ENCODE peak calls at places on chromosomes 11 and 22, in five cellular contexts. C, T, F, L and G are unnamed samples.

GRCh38 chr11:95778699-95779098 is 10.9 kb downstream of the FAM76B start:
- DNase-seq in F (no peak), L (no peak), T (no peak), C (no peak), G (no peak)

GRCh38 chr11:101113540-101113939 is 16.1 kb downstream of the PGR start:
- DNase-seq in C (no peak), F (no peak), L (no peak), T (no peak), G (no peak)

GRCh38 chr11:970319-970871 is 44.7 kb downstream of the AP2A2 start:
- DNase-seq in F (no peak), C (no peak), L (no peak), T (no peak), G (no peak)

GRCh38 chr11:115360186-115360824 is 143.9 kb downstream of the CADM1 start:
- DNase-seq in F (no peak), L (no peak), C (no peak), T (no peak), G (no peak)

GRCh38 chr11:71213696-71214552 is 38.5 kb downstream of the SHANK2 start:
- DNase-seq in L (no peak), F (no peak), C (no peak), T (no peak), G (no peak)

GRCh38 chr11:111561306-111561705 is 20.8 kb downstream of the LAYN start:
- DNase-seq in T (no peak), F (no peak), C (no peak), L (no peak), G (no peak)

GRCh38 chr22:37022483-37023337 is 3.2 kb downstream of the MPST start:
- DNase-seq in T (no peak), C (no peak), F (no peak), L (no peak), G (no peak)

GRCh38 chr11:132595711-132596111 is 936.6 kb downstream of the OPCML start:
- DNase-seq in F (no peak), T (no peak), C (no peak), L (no peak), G (no peak)

GRCh38 chr11:119479685-119480275 is 56.8 kb upstream of the THY1 start:
- DNase-seq in F (peak), T (no peak), C (peak), L (no peak), G (no peak)

GRCh38 chr22:20758688-20759087 is 15.2 kb upstream of the SERPIND1 start:
- DNase-seq in L (no peak), F (peak), T (no peak), C (peak), G (no peak)

GRCh38 chr11:115385211-115385610 is 119.0 kb downstream of the CADM1 start:
- DNase-seq in F (no peak), T (no peak), L (no peak), C (no peak), G (no peak)

GRCh38 chr11:95229199-95230053 is 1.6 kb downstream of the SESN3 start:
- DNase-seq in T (no peak), F (no peak), L (no peak), C (no peak), G (no peak)

DNA sequence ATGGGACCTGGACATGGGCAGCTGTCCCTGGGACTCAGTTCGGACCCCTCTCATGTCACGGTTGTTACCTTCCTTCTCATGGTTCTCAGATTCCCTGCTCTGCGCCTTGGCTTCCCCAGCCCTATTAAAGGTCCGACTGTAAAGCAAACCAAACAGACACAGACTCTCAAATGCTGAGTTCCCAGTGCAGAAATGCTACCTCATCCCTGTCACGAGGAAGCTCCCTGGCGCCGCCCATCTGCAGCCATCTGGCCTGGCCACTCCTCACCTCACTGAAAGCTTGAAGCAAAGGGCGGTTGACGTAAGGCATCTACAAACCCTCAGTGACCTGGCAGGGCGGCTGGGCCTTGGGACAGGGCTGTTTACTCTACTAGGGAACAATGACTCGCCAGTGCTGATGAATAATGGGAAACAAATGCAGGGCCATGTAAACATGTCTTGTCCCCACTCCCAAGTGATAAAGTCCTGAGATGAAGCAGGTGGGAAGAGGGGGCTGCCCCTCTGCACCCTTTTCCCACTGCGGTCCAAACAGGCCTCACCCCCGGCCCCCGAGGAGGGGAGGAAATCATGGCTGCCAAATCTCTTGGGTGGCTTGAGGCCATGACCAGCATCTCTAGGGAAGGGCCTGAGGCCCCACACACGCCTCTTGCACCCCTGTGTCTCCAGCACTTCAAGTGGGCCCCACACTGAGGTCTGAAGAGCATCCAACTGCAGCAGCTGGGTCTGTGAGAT is 49.3 kb downstream of the SCUBE1 start:
- DNase-seq in C (peak), F (peak), T (peak), L (peak), G (no peak)
- TF ChIP-seq EP300 in C (peak), F (peak), T (peak), L (no peak), G (no peak)

GRCh38 chr11:128548655-128549255 is 38.6 kb downstream of the ETS1 start:
- DNase-seq in C (no peak), L (peak), F (no peak), T (peak), G (no peak)
- TF ChIP-seq EP300 in C (no peak), L (peak), F (no peak), T (no peak), G (no peak)

GRCh38 chr22:27043246-27043645 is 385.9 kb downstream of the MIAT start:
- DNase-seq in F (no peak), L (no peak), T (no peak), C (no peak), G (no peak)
- TF ChIP-seq EP300 in F (no peak), L (no peak), T (no peak), C (no peak), G (no peak)

GRCh38 chr11:62505112-62505783 is 41.4 kb downstream of the AHNAK start:
- DNase-seq in L (no peak), T (peak), F (no peak), C (peak), G (no peak)

GRCh38 chr11:62505784-62506145 is 40.8 kb downstream of the AHNAK start:
- DNase-seq in C (peak), T (no peak), L (no peak), F (no peak), G (no peak)

GRCh38 chr11:62507023-62507422 is 39.6 kb downstream of the AHNAK start:
- DNase-seq in L (no peak), T (no peak), C (no peak), F (no peak), G (no peak)

GRCh38 chr11:62506413-62506940 is 40.1 kb downstream of the AHNAK start:
- DNase-seq in F (no peak), T (no peak), C (no peak), L (no peak), G (no peak)

DNA sequence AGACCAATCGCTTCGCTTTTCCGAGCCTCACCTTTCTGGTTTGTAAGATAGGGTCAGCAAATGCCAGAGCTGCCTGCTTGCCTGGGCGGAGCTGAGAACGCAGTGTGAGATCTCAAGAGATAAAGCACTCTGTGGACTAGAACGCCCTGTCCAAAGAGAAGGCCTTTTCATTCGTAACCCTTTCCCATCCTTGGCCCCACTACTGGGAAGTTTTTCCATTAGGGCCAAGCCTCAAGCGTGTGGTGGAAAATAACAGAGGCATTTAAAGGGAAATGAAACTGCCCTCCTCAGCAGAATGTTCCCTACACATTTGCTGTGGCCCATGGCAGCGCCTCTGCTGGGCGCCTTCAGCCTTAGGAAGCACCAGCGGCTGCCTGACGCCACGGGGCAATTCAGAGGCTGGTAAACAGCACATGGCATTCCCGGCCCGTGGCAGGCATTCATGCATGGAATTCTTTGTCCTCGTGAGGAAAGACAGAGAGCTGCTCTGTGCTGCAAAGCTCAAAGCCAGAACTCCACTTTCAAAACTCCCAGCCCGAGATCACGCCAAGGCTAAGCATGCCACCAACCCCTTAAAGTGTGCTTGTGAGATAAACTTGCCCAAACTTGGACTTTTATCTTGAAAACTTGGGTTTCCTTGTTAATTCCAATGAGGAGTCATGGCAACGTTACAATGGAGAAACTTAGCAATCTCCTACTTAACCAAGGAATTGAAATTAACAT is 38.1 kb downstream of the AHNAK start:
- DNase-seq in L (peak), F (peak), T (peak), C (peak), G (no peak)
- TF ChIP-seq EP300 in L (peak), F (peak), T (peak), C (peak), G (no peak)

DNA sequence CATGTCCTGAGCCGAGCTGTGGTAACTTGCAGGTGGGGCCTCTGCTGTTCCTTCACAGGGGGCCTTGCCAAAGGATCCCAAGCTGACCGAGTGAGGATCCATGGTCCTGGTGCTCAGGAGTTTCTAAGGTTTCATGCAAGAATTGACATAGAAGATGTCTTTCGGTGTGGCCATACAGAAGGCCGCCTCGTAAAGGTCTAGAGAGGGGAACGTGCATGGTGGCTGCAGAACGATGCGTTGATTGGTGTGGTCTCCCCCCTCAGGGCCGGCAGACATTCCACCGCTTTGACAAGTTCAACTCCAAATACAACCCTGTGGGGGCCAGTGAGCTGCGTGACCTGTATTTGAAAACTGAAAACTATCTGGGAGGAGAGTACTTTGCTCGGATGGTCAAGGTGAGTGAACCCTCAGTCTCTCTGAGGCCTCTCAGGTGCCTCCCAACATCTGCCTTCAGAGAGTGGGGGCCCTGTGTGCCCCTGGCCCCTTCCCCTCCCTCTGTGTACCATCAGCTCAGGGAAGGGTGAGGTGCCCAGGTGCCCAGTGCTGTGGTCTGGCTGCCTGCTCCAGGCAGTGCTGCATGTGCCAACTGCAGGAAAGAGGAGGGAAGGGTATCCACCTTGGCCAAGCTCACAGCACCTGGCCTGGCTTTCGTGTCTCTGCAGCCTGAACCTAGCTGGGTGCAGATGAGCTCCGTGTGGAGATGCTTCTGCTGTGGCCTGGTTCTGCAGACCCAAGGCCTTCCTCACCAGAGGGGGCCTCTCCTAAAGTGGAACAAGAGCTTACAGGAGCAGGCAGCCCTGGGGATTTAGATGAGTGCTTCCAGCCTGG is 39.8 kb downstream of the AMPD3 start:
- DNase-seq in L (no peak), C (no peak), F (no peak), T (no peak), G (no peak)
- TF ChIP-seq EP300 in L (no peak), C (no peak), F (no peak), T (no peak), G (no peak)

GRCh38 chr11:9615031-9615451 is 41.6 kb downstream of the WEE1 start:
- DNase-seq in T (no peak), L (no peak), F (no peak), C (no peak), G (peak)

GRCh38 chr11:9616858-9617257 is 43.4 kb downstream of the WEE1 start:
- DNase-seq in F (no peak), C (no peak), L (no peak), T (no peak), G (no peak)

GRCh38 chr11:9613118-9613829 is 39.8 kb downstream of the WEE1 start:
- DNase-seq in F (peak), T (peak), C (peak), L (peak), G (no peak)

GRCh38 chr11:9616042-9616640 is 42.7 kb downstream of the WEE1 start:
- DNase-seq in L (no peak), T (no peak), F (no peak), C (no peak), G (no peak)

GRCh38 chr11:9613830-9614762 is 40.6 kb downstream of the WEE1 start:
- DNase-seq in L (peak), C (peak), F (peak), T (peak), G (peak)
- TF ChIP-seq EP300 in L (peak), C (no peak), F (no peak), T (no peak), G (no peak)

GRCh38 chr11:2132874-2133480 is 6.2 kb downstream of the IGF2 start:
- DNase-seq in F (no peak), C (no peak), T (no peak), L (no peak), G (no peak)

GRCh38 chr11:2130881-2131352 is 8.3 kb downstream of the IGF2 start:
- DNase-seq in L (no peak), T (no peak), C (no peak), F (no peak), G (no peak)

GRCh38 chr11:2129699-2130366 is 9.4 kb downstream of the IGF2 start:
- DNase-seq in T (no peak), F (no peak), C (no peak), L (no peak), G (no peak)

GRCh38 chr11:2132229-2132620 is 7.0 kb downstream of the IGF2 start:
- DNase-seq in L (no peak), T (no peak), F (no peak), C (no peak), G (no peak)

DNA sequence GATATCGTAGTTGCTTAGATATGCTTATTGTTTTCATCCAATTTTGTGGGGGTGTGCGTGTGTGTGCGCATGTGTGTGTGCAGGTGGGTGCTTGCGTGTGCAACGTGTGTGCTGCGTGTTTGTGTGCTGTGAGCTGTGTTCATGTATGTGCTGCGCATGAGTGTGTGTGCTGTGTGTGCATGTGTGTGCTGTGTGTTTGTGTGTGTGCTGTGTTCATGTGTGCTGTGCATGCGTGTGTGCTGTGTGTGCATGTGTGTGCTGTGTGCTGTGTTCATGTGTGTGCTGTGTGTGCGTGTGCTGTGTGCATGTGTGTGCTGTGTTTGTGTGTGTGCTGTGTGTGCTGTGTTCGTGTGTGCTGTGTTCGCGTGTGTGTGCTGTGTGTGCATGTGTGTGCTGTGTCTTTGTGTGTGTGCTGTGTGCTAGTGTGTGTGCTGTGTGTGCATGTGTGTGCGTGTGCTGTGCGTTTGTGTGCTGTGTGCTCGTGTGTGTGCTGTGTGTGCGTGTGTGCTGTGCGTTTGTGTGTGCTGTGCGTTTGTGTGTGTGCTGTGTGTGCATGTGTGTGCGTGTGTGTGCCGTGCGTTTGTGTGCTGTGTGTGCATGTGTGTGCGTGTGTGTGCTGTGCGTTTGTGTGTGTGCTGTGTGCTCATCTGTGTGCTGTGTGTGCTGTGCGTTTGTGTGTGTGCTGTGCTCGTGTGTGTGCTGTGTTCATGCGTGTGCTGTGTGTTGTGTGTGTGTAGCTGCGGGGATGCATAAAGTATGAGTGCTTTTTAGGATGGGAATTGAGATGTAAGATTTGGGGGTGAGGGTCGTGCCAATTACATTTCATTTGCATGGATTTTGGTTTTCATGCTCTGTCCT is 7.6 kb downstream of the IGF2 start:
- DNase-seq in L (no peak), T (no peak), C (no peak), F (no peak), G (no peak)
- TF ChIP-seq EP300 in L (no peak), T (no peak), C (no peak), F (no peak), G (no peak)

GRCh38 chr11:90453525-90453924 is 230.7 kb upstream of the CHORDC1 start:
- DNase-seq in F (no peak), L (no peak), C (no peak), T (no peak), G (no peak)

GRCh38 chr11:90447651-90448050 is 224.8 kb upstream of the CHORDC1 start:
- DNase-seq in C (no peak), L (no peak), T (no peak), F (no peak), G (no peak)

GRCh38 chr11:90449643-90450042 is 226.8 kb upstream of the CHORDC1 start:
- DNase-seq in T (no peak), L (no peak), C (no peak), F (no peak), G (no peak)

GRCh38 chr11:90446207-90446606 is 223.4 kb upstream of the CHORDC1 start:
- DNase-seq in L (no peak), F (no peak), C (no peak), T (no peak), G (no peak)

GRCh38 chr11:90448280-90448679 is 225.4 kb upstream of the CHORDC1 start:
- DNase-seq in F (peak), C (no peak), L (no peak), T (no peak), G (no peak)
- TF ChIP-seq EP300 in F (peak), C (no peak), L (no peak), T (no peak), G (no peak)